ENCODE peak calls at places on chromosome 16, in ten cellular contexts. L, H, O, A, R, I, Y, U, B and Z are unnamed samples.

GRCh38 chr16:89319883-89320716 is 102.6 kb downstream of the ZNF778 start:
- DNase-seq in I (no peak), B (peak; percentile 55), L (no peak), O (no peak), H (peak; percentile 21), R (peak; percentile 84), Y (peak; percentile 59), A (peak; percentile 87), U (no peak), Z (no peak)

GRCh38 chr16:85418978-85419491 is 194.1 kb upstream of the GSE1 start:
- DNase-seq in I (no peak), R (no peak), U (no peak), Y (peak; percentile 14), L (peak; percentile 18), B (no peak), A (no peak), O (no peak), H (no peak), Z (peak; percentile 47)

GRCh38 chr16:81627024-81627423 is 152.1 kb upstream of the PLCG2 start:
- DNase-seq in A (no peak), H (no peak), R (peak; percentile 47), B (no peak), O (no peak), I (no peak), L (no peak), Y (no peak), U (no peak), Z (no peak)

GRCh38 chr16:49564577-49565224 is 191.1 kb downstream of the C16orf78 start:
- DNase-seq in H (no peak), Y (peak; percentile 23), A (no peak), B (peak; percentile 81), U (no peak), L (no peak), R (no peak), I (no peak), O (no peak), Z (no peak)

GRCh38 chr16:67951485-67951884 is 7.6 kb upstream of the LCAT start:
- DNase-seq in U (no peak), H (no peak), A (no peak), Y (peak; percentile 15), L (no peak), O (no peak), R (no peak), B (no peak), I (no peak), Z (peak; percentile 90)

GRCh38 chr16:10509534-10510025 is 70.8 kb downstream of the EMP2 start:
- DNase-seq in I (peak; percentile 52), R (peak; percentile 84), O (peak; percentile 70), L (peak; percentile 61), U (peak; percentile 49), A (peak; percentile 86), H (peak; percentile 29), Y (peak; percentile 65), B (peak; percentile 83), Z (peak; percentile 77)

GRCh38 chr16:84194470-84195200 is 3.7 kb downstream of the ADAD2 start:
- DNase-seq in A (no peak), U (no peak), R (no peak), Y (no peak), L (no peak), B (no peak), H (peak; percentile 12), I (no peak), O (peak; percentile 5), Z (no peak)

GRCh38 chr16:85512716-85513115 is 100.4 kb upstream of the GSE1 start:
- DNase-seq in U (no peak), I (no peak), Y (no peak), H (no peak), R (no peak), A (no peak), L (no peak), B (no peak), O (no peak), Z (no peak)

GRCh38 chr16:12459401-12459791 is 344.3 kb downstream of the CPPED1 start:
- DNase-seq in H (no peak), U (no peak), I (no peak), Y (no peak), O (peak; percentile 96), L (peak; percentile 86), R (no peak), B (no peak), A (no peak), Z (no peak)

GRCh38 chr16:88052661-88053060 is 101.4 kb downstream of the BANP start:
- DNase-seq in L (no peak), H (no peak), I (no peak), R (no peak), B (no peak), O (no peak), Y (no peak), U (no peak), A (no peak), Z (no peak)

GRCh38 chr16:55853114-55853513 is 20.2 kb upstream of the CES1 start:
- DNase-seq in L (no peak), O (no peak), Y (no peak), I (no peak), U (no peak), B (no peak), H (no peak), A (peak; percentile 10), R (peak; percentile 52), Z (no peak)

GRCh38 chr16:78177927-78178326 is 78.5 kb downstream of the WWOX start:
- DNase-seq in A (no peak), H (no peak), Y (no peak), I (no peak), B (peak; percentile 60), O (no peak), U (no peak), L (no peak), R (no peak), Z (no peak)

GRCh38 chr16:68306633-68307032 is 4.1 kb downstream of the SLC7A6OS start:
- DNase-seq in U (no peak), L (no peak), I (no peak), Y (no peak), A (no peak), H (no peak), B (no peak), R (no peak), O (no peak), Z (no peak)

GRCh38 chr16:72300892-72301291 is 128.9 kb upstream of the PMFBP1 start:
- DNase-seq in H (no peak), A (no peak), U (no peak), O (no peak), B (no peak), I (no peak), Y (no peak), R (no peak), L (no peak), Z (no peak)

GRCh38 chr16:24851700-24852099 is 5.9 kb downstream of the SLC5A11 start:
- DNase-seq in H (no peak), I (no peak), O (no peak), R (peak; percentile 45), L (no peak), A (peak; percentile 14), U (no peak), Y (no peak), B (no peak), Z (no peak)

GRCh38 chr16:57800213-57801097 is 1.8 kb downstream of the KIFC3 start:
- DNase-seq in H (no peak), R (no peak), B (no peak), Y (no peak), O (no peak), I (no peak), A (no peak), U (no peak), L (no peak), Z (no peak)

GRCh38 chr16:57801856-57802634 is at the start of gene KIFC3:
- DNase-seq in U (peak; percentile 88), O (peak; percentile 39), I (peak; percentile 69), Y (peak; percentile 83), B (peak; percentile 92), A (peak; percentile 61), L (peak; percentile 83), H (peak; percentile 63), R (peak; percentile 56), Z (peak; percentile 86)

GRCh38 chr16:57802635-57803412 is 533 bp upstream of the KIFC3 start:
- DNase-seq in U (no peak), O (no peak), H (no peak), L (no peak), R (peak; percentile 16), A (no peak), B (no peak), Y (no peak), I (no peak), Z (peak; percentile 48)

GRCh38 chr16:57799619-57800212 is 2.6 kb downstream of the KIFC3 start:
- DNase-seq in U (no peak), L (no peak), I (no peak), O (peak; percentile 34), B (peak; percentile 58), R (no peak), Y (no peak), A (no peak), H (no peak), Z (no peak)

GRCh38 chr16:57801098-57801855 is 1.0 kb downstream of the KIFC3 start:
- DNase-seq in L (no peak), H (no peak), U (no peak), R (peak; percentile 55), I (no peak), O (no peak), Y (no peak), B (no peak), A (peak; percentile 69), Z (no peak)
- TF ChIP-seq CTCF in L (no peak), H (no peak), U (no peak), R (no peak), I (peak; percentile 26), O (no peak), Y (no peak), B (no peak), A (no peak), Z (no peak)

DNA sequence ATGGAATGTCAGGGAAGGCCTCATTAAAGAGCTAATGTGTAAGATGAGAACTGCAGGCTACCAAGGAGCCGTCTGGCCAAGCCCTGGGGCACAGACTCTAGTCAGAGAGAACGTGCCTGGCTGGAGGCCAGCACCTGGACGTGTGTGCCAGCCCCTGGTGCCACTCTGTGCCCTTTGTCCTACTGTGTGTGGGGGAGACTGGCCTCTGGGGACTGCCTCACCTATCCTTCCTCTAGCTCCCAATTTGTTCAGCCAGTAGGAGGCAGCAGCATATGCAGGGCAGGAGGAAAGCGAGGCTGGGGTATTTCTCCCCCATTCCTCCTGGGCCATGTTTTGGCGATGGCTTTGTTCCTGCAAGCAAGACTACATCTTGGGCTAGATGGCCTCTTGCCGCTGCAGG is 37.1 kb downstream of the KNOP1 start:
- DNase-seq in I (no peak), O (no peak), L (no peak), H (no peak), R (no peak), U (no peak), Y (no peak), A (no peak), B (no peak), Z (no peak)
- TF ChIP-seq CTCF in I (no peak), O (no peak), L (no peak), H (no peak), R (peak; percentile 11), U (no peak), Y (no peak), A (no peak), B (no peak), Z (no peak)

GRCh38 chr16:31016018-31016417 is 5.6 kb upstream of the STX1B start:
- DNase-seq in I (no peak), L (no peak), H (no peak), U (no peak), O (no peak), Y (peak; percentile 28), A (no peak), R (no peak), B (no peak), Z (no peak)
- TF ChIP-seq CTCF in I (no peak), L (no peak), H (no peak), U (no peak), O (no peak), Y (no peak), A (no peak), R (no peak), B (no peak), Z (no peak)

GRCh38 chr16:75062944-75063444 is 53.6 kb downstream of the LDHD start:
- DNase-seq in H (no peak), A (no peak), Y (no peak), O (no peak), I (no peak), L (no peak), B (no peak), U (no peak), R (no peak), Z (no peak)
- TF ChIP-seq CTCF in H (no peak), A (no peak), Y (no peak), O (no peak), I (no peak), L (no peak), B (no peak), U (no peak), R (no peak), Z (no peak)